ENCODE peak calls at places on chromosomes 1 and 21, in four cellular contexts. L is neural progenitor cell, X is AG04450, F is keratinocyte. I is an unnamed sample. For H3K27me3, the result is how much of the 10 kb centered on the place peaks cover.

GRCh38 chr1:211559222-211560010 is 19.5 kb downstream of the SLC30A1 start:
- DNase-seq in L (no peak), X (no peak), F (no peak), I (no peak)

GRCh38 chr1:156100205-156100995 is 14.1 kb upstream of the LMNA start:
- DNase-seq in L (no peak), X (no peak), F (no peak), I (no peak)

GRCh38 chr1:157091186-157091585 is 8.4 kb downstream of the ETV3L start:
- DNase-seq in L (no peak), X (no peak), F (no peak), I (no peak)

GRCh38 chr1:79004916-79005315 is 1.6 kb downstream of the ADGRL4 start:
- DNase-seq in L (no peak), X (no peak), F (no peak), I (no peak)

GRCh38 chr1:223410036-223410435 is 16.8 kb downstream of the CCDC185 start:
- DNase-seq in L (no peak), X (no peak), F (no peak), I (no peak)

GRCh38 chr1:235703516-235703915 is 53.9 kb upstream of the GNG4 start:
- DNase-seq in L (no peak), X (no peak), F (peak), I (peak)

GRCh38 chr1:155178441-155179106 is 4.9 kb downstream of the TRIM46 start:
- DNase-seq in L (no peak), X (no peak), F (no peak), I (no peak)

GRCh38 chr1:243407284-243408018 is 151.6 kb downstream of the SDCCAG8 start:
- DNase-seq in L (no peak), X (no peak), F (no peak), I (peak)

GRCh38 chr1:34867421-34867820 is 7.9 kb upstream of the SMIM12 start:
- DNase-seq in L (no peak), X (no peak), F (no peak), I (no peak)

GRCh38 chr1:156475568-156476500 is 24.7 kb downstream of the MEF2D start:
- DNase-seq in L (no peak), X (peak), F (no peak), I (peak)

GRCh38 chr1:89873757-89874156 is 52.9 kb downstream of the LRRC8D start:
- DNase-seq in L (no peak), X (no peak), F (no peak), I (peak)

GRCh38 chr1:42955311-42956063 is 3.2 kb downstream of the SLC2A1 start:
- DNase-seq in L (peak), X (no peak), F (no peak), I (no peak)

GRCh38 chr1:219555031-219555667 is 57.8 kb downstream of the ZC3H11B start:
- DNase-seq in L (peak), X (no peak), F (no peak), I (no peak)

GRCh38 chr1:50981741-50982140 is 11.7 kb downstream of the CDKN2C start:
- DNase-seq in L (no peak), X (no peak), F (no peak), I (no peak)

GRCh38 chr21:25688284-25689035 is 46.2 kb downstream of the ATP5PF start:
- DNase-seq in L (no peak), X (no peak), F (no peak), I (no peak)

GRCh38 chr1:210588357-210588756 is 259.7 kb downstream of the HHAT start:
- DNase-seq in L (no peak), X (no peak), F (no peak), I (no peak)

GRCh38 chr1:177824508-177824982 is 145.3 kb downstream of the SEC16B start:
- DNase-seq in L (no peak), X (no peak), F (no peak), I (no peak)

GRCh38 chr1:201551877-201552731 is 13.2 kb downstream of the NAV1 start:
- DNase-seq in L (no peak), X (no peak), F (no peak), I (peak)

GRCh38 chr1:31805318-31805717 is 10.5 kb downstream of the SPOCD1 start:
- DNase-seq in L (no peak), X (no peak), F (no peak), I (no peak)

GRCh38 chr1:203607169-203607873 is 19.3 kb upstream of the ATP2B4 start:
- DNase-seq in L (no peak), X (peak), F (no peak), I (peak)

GRCh38 chr1:162087118-162087517 is 17.6 kb downstream of the NOS1AP start:
- DNase-seq in L (no peak), X (no peak), F (no peak), I (no peak)

GRCh38 chr1:19861034-19861433 is 21.2 kb upstream of the OTUD3 start:
- DNase-seq in L (no peak), X (no peak), F (no peak), I (peak)

GRCh38 chr21:36169465-36170128 is 13.0 kb downstream of the DOP1B start:
- DNase-seq in L (no peak), X (no peak), F (no peak), I (no peak)

DNA sequence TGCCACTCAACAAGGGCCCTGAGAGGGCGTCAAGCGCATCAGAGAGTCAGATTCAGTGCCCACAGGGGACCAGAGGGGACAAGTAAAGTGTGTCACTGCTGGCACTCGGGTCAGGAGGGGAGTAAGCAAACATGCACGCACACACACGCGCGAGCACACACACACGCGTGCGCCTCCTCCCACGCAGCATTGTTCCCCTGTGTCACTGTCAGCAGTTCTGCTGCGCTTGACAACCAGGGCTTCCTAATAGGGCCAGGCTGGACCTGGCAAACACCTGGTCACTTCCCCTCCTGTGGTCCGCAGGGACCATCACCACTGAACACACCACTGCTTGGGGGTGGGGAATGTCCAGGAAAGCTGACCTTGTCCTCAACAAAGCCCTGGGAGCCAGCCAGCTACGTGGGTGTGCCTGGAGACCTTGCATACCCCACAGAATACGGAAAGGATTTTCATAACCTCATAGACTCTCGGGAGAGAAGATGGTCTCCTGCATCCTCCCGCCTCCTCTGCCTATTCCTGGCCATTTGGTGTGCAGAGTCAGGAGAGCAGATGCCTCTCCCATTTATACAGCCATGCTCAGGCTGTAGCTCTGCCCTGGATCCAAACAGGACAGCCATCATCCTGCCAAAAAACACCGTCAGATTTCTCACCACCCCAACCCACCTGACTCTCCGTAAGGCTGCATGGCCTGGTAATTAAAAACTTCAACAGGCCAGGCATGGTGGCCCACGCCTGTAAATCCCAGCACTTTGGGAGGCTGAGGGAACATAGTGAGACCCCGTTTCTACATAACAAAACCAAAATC is 73.2 kb downstream of the SSBP3 start:
- DNase-seq in L (no peak), X (no peak), F (no peak), I (no peak)
- H3K4me3 ChIP-seq in L (no peak), X (no peak), F (no peak), I (no peak)

GRCh38 chr1:83583351-83584014 is 415.4 kb downstream of the TTLL7 start:
- DNase-seq in L (peak), X (no peak), F (no peak), I (no peak)
- TF ChIP-seq CTCF in L (peak), X (no peak), F (peak), I (peak)

GRCh38 chr1:240094043-240094722 is 2.5 kb downstream of the FMN2 start:
- DNase-seq in L (no peak), X (no peak), F (no peak), I (no peak)

GRCh38 chr1:240091201-240091600 is 482 bp upstream of the FMN2 start:
- DNase-seq in L (no peak), X (no peak), F (no peak), I (no peak)

GRCh38 chr1:240092301-240093119 is 827 bp downstream of the FMN2 start:
- DNase-seq in L (peak), X (peak), F (no peak), I (no peak)

GRCh38 chr1:240091614-240092300 is at the start of gene FMN2:
- DNase-seq in L (peak), X (no peak), F (no peak), I (no peak)

GRCh38 chr1:240093120-240093961 is 1.7 kb downstream of the FMN2 start:
- DNase-seq in L (peak), X (no peak), F (no peak), I (no peak)
- H3K27me3 ChIP-seq in L (half or more), X (under half), F (under half), I (under half)

GRCh38 chr1:108817016-108817415 is 39.9 kb downstream of the AKNAD1 start:
- DNase-seq in L (no peak), X (no peak), F (no peak), I (peak)
- H3K4me3 ChIP-seq in L (no peak), X (no peak), F (peak), I (no peak)

DNA sequence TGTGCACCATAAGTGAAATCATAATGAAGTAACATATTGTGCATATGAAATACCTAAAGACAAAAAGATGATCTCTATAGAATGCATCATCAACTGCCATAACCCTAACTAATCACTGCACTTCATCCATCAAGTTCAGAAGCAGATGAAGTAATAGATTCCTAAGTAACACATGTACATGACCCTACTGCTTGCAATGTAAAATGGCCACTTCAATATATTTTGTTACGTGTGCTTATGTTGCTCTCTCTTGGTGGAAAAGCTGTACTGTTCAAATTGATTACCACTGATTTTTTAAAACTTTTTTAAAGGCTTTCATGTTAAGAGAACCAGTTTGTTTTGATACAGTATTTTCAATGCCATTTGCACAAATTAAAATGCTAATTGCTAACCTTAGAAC is 141.8 kb downstream of the TTLL7 start:
- DNase-seq in L (peak), X (no peak), F (no peak), I (peak)
- TF ChIP-seq CTCF in L (peak), X (peak), F (no peak), I (peak)

DNA sequence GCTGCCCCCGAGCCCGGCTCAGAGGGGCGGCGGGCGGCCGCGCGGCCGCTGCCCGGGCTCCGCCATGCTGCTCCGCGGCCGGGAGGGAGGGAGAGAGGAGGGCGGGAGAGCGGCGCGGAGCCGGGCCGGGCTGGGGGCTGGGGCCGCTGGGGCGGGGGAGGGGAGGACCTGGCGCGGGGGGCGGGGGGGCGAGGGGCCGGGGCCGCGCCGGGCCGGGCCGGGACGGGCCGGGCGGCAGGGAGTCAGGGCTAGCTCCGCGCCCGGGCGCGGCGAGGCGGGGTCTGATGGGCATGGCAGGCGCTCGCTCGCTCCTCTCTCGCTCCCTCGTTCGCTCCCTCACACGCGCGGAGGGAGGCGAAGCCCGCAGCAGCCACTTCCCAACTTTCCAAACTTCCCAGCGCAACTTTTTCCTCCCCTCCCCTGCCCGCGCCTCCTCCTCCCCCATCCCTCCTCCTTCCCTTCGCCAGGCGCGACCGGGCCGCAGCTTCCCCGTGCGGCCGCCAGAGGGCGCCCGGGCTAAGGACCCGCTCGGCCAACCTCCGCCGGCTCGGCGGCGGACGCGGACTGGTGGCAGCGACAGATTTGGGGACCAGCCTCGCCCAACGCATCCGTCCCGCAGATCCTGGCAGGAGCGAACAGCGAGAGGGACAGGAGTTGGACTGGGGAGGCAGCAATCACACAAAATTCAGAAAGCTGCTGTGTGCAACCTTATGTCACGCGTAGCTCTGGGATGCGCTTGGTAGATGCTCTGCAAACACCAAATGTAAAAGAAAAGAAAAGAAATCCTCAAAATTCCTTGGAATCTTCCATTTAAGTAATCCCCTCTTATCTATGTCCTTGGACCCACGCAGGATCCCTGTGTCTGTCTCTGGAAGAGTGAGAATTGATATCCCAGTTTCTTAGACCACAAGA is at the start of gene TRABD2B:
- DNase-seq in L (peak), X (no peak), F (no peak), I (no peak)
- H3K27me3 ChIP-seq in L (half or more), X (under half), F (under half), I (under half)